ENCODE peak calls at places on chromosomes 3 and 15, in five cellular contexts. M is CD4-positive, alpha-beta T cell; Y is CD8-positive, alpha-beta T cell; B is AG04450; A is stomach. C is an unnamed sample.
A peak's percentile ranks its signal among the peaks of the same experiment; 100 is the strongest.

GRCh38 chr3:133987136-133987535 is 42.6 kb downstream of the SLCO2A1 start:
- DNase-seq in M (no peak), Y (no peak), B (no peak), A (no peak), C (no peak)

GRCh38 chr3:112002458-112002971 is 3.8 kb downstream of the TAGLN3 start:
- DNase-seq in M (no peak), Y (no peak), B (no peak), A (no peak), C (no peak)

GRCh38 chr3:149401215-149401925 is 23.9 kb upstream of the TM4SF1 start:
- DNase-seq in M (no peak), Y (no peak), B (peak; percentile 50), A (peak; percentile 75), C (no peak)

GRCh38 chr3:134328147-134328591 is 46.1 kb downstream of the AMOTL2 start:
- DNase-seq in M (no peak), Y (no peak), B (peak; percentile 83), A (no peak), C (no peak)

GRCh38 chr3:11385329-11385728 is 113.1 kb downstream of the ATG7 start:
- DNase-seq in M (no peak), Y (no peak), B (no peak), A (no peak), C (no peak)

GRCh38 chr15:77781131-77782051 is 148.7 kb upstream of the LINGO1 start:
- DNase-seq in M (no peak), Y (no peak), B (no peak), A (no peak), C (no peak)

GRCh38 chr15:27183182-27183581 is 212.2 kb downstream of the GABRG3 start:
- DNase-seq in M (no peak), Y (no peak), B (no peak), A (no peak), C (no peak)

GRCh38 chr3:131020122-131020693 is 6.4 kb downstream of the ASTE1 start:
- DNase-seq in M (no peak), Y (no peak), B (no peak), A (no peak), C (no peak)

GRCh38 chr3:171285287-171285686 is 174.9 kb downstream of the TNIK start:
- DNase-seq in M (no peak), Y (no peak), B (no peak), A (no peak), C (no peak)

GRCh38 chr15:40416056-40416455 is 10.5 kb downstream of the IVD start:
- DNase-seq in M (no peak), Y (no peak), B (no peak), A (no peak), C (no peak)

GRCh38 chr15:48178612-48178931 is 477 bp upstream of the MYEF2 start:
- DNase-seq in M (no peak), Y (no peak), B (no peak), A (no peak), C (no peak)

GRCh38 chr3:129282727-129283327 is 4.2 kb downstream of the HMCES start:
- DNase-seq in M (no peak), Y (no peak), B (no peak), A (no peak), C (no peak)

GRCh38 chr3:179861292-179861691 is 175.4 kb downstream of the PEX5L start:
- DNase-seq in M (no peak), Y (no peak), B (no peak), A (no peak), C (no peak)

GRCh38 chr15:44588541-44588940 is 51.6 kb downstream of the EIF3J start:
- DNase-seq in M (no peak), Y (no peak), B (no peak), A (no peak), C (no peak)

GRCh38 chr15:94324117-94324826 is 92.9 kb downstream of the MCTP2 start:
- DNase-seq in M (peak; percentile 43), Y (peak; percentile 48), B (peak; percentile 48), A (peak; percentile 53), C (peak; percentile 6)

GRCh38 chr15:74124196-74124595 is 6.2 kb upstream of the ISLR2 start:
- DNase-seq in M (no peak), Y (no peak), B (no peak), A (no peak), C (no peak)

GRCh38 chr3:56780935-56781334 is 20.8 kb downstream of the ARHGEF3 start:
- DNase-seq in M (no peak), Y (no peak), B (no peak), A (no peak), C (no peak)

GRCh38 chr3:159840900-159841299 is 147.7 kb upstream of the IL12A start:
- DNase-seq in M (no peak), Y (no peak), B (no peak), A (no peak), C (no peak)

GRCh38 chr3:32009101-32009500 is 27.6 kb downstream of the ZNF860 start:
- DNase-seq in M (no peak), Y (no peak), B (no peak), A (no peak), C (no peak)

GRCh38 chr3:107861422-107861821 is 229.4 kb downstream of the CD47 start:
- DNase-seq in M (no peak), Y (no peak), B (no peak), A (no peak), C (no peak)

GRCh38 chr15:91946914-91947313 is 93.4 kb downstream of the SLCO3A1 start:
- DNase-seq in M (no peak), Y (no peak), B (no peak), A (no peak), C (no peak)

GRCh38 chr15:91947370-91947769 is 93.9 kb downstream of the SLCO3A1 start:
- DNase-seq in M (no peak), Y (no peak), B (no peak), A (no peak), C (no peak)

GRCh38 chr15:91949361-91949760 is 95.9 kb downstream of the SLCO3A1 start:
- DNase-seq in M (no peak), Y (no peak), B (no peak), A (no peak), C (no peak)

GRCh38 chr15:91950054-91950453 is 96.5 kb downstream of the SLCO3A1 start:
- DNase-seq in M (no peak), Y (no peak), B (no peak), A (no peak), C (no peak)

DNA sequence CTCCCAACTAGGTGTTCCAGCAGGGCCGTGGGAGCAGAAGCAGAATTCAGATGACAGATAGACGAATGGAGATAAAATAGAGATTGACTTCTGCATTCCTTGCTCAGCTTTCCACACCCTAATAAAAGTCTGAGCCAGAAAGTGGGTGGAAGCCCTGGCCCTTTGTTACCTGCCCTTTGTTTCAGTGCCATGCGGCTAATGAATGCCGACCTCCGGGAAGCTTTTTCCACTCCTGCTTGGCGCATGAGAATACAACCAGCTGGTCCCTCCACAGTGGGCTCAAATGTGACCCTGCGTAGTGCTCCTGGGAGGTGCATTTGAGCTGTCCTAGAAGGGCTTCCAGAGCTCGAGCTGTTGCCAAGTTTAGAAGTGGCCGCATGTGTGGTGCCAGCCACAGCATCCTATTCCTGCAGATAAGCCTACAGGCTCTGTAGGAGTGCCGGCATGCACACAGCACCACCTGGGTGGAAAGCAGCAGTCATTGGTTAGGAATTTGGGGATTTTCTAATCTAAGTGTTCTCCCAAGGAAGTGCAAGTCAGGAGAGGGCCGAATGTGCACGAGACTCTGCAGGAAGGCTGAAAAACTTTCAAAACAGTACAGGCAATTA is 94.6 kb downstream of the SLCO3A1 start:
- DNase-seq in M (no peak), Y (no peak), B (peak; percentile 29), A (peak; percentile 29), C (no peak)
- H3K27ac ChIP-seq in M (no peak overlapping the region), Y (no peak overlapping the region), B (no peak overlapping the region), A (peak overlapping the region; percentile 50), C (no peak overlapping the region)

DNA sequence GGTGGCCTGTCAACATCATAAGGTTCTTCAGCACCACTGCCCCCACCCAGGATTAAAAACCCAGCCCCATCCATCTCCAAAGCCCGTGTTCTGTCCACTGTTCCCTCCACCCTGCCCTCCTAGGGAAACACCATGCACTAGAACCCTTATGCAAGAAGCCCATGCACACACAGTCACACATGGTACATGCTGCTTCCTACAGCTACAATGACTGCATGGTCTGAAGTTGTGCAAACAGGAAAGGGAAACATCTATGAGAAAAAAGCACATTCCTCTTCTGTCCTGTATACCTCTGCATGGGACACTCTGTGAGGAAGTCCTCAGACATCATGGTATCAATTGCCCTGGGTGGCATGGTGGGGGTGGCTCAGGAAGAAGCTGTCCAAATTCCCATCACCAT is 108.6 kb upstream of the MRPS22 start:
- DNase-seq in M (no peak), Y (no peak), B (no peak), A (no peak), C (no peak)
- H3K27ac ChIP-seq in M (no peak overlapping the region), Y (no peak overlapping the region), B (no peak overlapping the region), A (no peak overlapping the region), C (no peak overlapping the region)

GRCh38 chr3:141015486-141015885 is 35.7 kb upstream of the SPSB4 start:
- DNase-seq in M (no peak), Y (no peak), B (no peak), A (no peak), C (no peak)

GRCh38 chr3:141021261-141021660 is 29.9 kb upstream of the SPSB4 start:
- DNase-seq in M (no peak), Y (no peak), B (no peak), A (no peak), C (no peak)

GRCh38 chr3:141019244-141019643 is 31.9 kb upstream of the SPSB4 start:
- DNase-seq in M (no peak), Y (no peak), B (no peak), A (no peak), C (no peak)

GRCh38 chr3:141020139-141020940 is 30.8 kb upstream of the SPSB4 start:
- DNase-seq in M (no peak), Y (no peak), B (no peak), A (no peak), C (no peak)
- H3K27ac ChIP-seq in M (no peak overlapping the region), Y (no peak overlapping the region), B (no peak overlapping the region), A (no peak overlapping the region), C (no peak overlapping the region)

DNA sequence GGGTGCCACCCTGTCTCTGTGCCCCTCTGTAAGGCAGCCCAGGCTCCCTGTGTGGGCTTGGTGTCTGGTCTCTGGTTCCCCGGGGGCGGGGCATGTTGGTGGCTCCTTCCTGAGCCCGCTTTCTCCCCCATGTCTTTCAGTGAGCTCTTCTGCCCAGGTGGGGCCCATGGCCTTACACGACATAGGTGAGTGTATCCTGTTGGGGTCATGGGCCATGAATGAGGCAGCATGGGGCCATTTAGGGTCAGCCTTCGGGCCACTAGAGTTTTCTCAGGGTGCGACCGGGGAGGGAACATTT is 195.1 kb downstream of the UBE3A start:
- DNase-seq in M (no peak), Y (no peak), B (no peak), A (no peak), C (no peak)
- H3K27ac ChIP-seq in M (no peak overlapping the region), Y (no peak overlapping the region), B (no peak overlapping the region), A (no peak overlapping the region), C (no peak overlapping the region)

GRCh38 chr3:64935995-64936394 is 248.2 kb upstream of the ADAMTS9 start:
- DNase-seq in M (no peak), Y (no peak), B (no peak), A (no peak), C (no peak)

GRCh38 chr3:64939747-64940450 is 252.1 kb upstream of the ADAMTS9 start:
- DNase-seq in M (no peak), Y (no peak), B (no peak), A (no peak), C (no peak)

GRCh38 chr3:64939309-64939708 is 251.5 kb upstream of the ADAMTS9 start:
- DNase-seq in M (no peak), Y (no peak), B (no peak), A (no peak), C (no peak)

GRCh38 chr3:64932666-64933342 is 245.0 kb upstream of the ADAMTS9 start:
- DNase-seq in M (no peak), Y (no peak), B (no peak), A (no peak), C (no peak)

GRCh38 chr3:64936570-64936969 is 248.8 kb upstream of the ADAMTS9 start:
- DNase-seq in M (no peak), Y (no peak), B (no peak), A (no peak), C (no peak)
- H3K27ac ChIP-seq in M (no peak overlapping the region), Y (no peak overlapping the region), B (no peak overlapping the region), A (peak overlapping the region; percentile 40), C (no peak overlapping the region)

C was measured in caudate nucleus.